ENCODE peak calls at places on chromosomes 1 and 21, in five cellular contexts. L is PC-3, X is tibial artery, E is neural progenitor cell, T is heart right ventricle. I is an unnamed sample. For H3K4me1, the result is how much of the 10 kb centered on the place peaks cover.

GRCh38 chr21:34020005-34020847 is 53.2 kb upstream of the MRPS6 start:
- DNase-seq in L (no peak), X (no peak), E (no peak), T (no peak), I (no peak)

GRCh38 chr1:201591348-201591747 is 52.4 kb downstream of the NAV1 start:
- DNase-seq in L (no peak), X (peak), E (no peak), T (no peak), I (no peak)

GRCh38 chr1:5927506-5928370 is 64.5 kb downstream of the NPHP4 start:
- DNase-seq in L (no peak), X (peak), E (no peak), T (no peak), I (no peak)

GRCh38 chr1:80445021-80445420 is 1355.7 kb upstream of the ADGRL2 start:
- DNase-seq in L (no peak), X (no peak), E (no peak), T (no peak), I (no peak)

GRCh38 chr21:31329431-31330143 is 14.5 kb downstream of the TIAM1 start:
- DNase-seq in L (no peak), X (no peak), E (no peak), T (no peak), I (no peak)

GRCh38 chr1:119136401-119136800 is 4.1 kb downstream of the WARS2 start:
- DNase-seq in L (no peak), X (no peak), E (no peak), T (no peak), I (peak)

GRCh38 chr1:28613175-28613574 is 21.1 kb downstream of the RAB42 start:
- DNase-seq in L (no peak), X (no peak), E (no peak), T (no peak), I (no peak)

GRCh38 chr1:205805082-205805711 is 7.8 kb downstream of the SLC41A1 start:
- DNase-seq in L (no peak), X (no peak), E (no peak), T (no peak), I (no peak)

GRCh38 chr1:204296431-204296988 is 63.2 kb downstream of the PLEKHA6 start:
- DNase-seq in L (peak), X (no peak), E (peak), T (no peak), I (no peak)

GRCh38 chr1:116262995-116263385 is 110.1 kb upstream of the ATP1A1 start:
- DNase-seq in L (no peak), X (no peak), E (peak), T (no peak), I (no peak)

GRCh38 chr1:12460911-12461621 is 156.9 kb downstream of the DHRS3 start:
- DNase-seq in L (no peak), X (peak), E (peak), T (peak), I (no peak)

GRCh38 chr1:231284441-231284840 is 43.4 kb downstream of the GNPAT start:
- DNase-seq in L (no peak), X (no peak), E (no peak), T (no peak), I (no peak)

GRCh38 chr1:98157524-98158293 is 236.9 kb upstream of the DPYD start:
- DNase-seq in L (no peak), X (no peak), E (no peak), T (no peak), I (peak)

GRCh38 chr1:67683736-67684525 is 1.1 kb upstream of the GADD45A start:
- DNase-seq in L (peak), X (no peak), E (no peak), T (no peak), I (peak)

GRCh38 chr1:183600136-183600535 is 9.9 kb upstream of the NCF2 start:
- DNase-seq in L (peak), X (no peak), E (no peak), T (no peak), I (peak)

GRCh38 chr1:213538251-213538650 is 449.5 kb upstream of the PROX1 start:
- DNase-seq in L (no peak), X (no peak), E (no peak), T (no peak), I (no peak)

GRCh38 chr1:2376931-2377672 is 14.3 kb downstream of the MORN1 start:
- DNase-seq in L (no peak), X (no peak), E (no peak), T (peak), I (no peak)

GRCh38 chr1:8552135-8552534 is 234.2 kb downstream of the SLC45A1 start:
- DNase-seq in L (no peak), X (no peak), E (peak), T (no peak), I (no peak)

GRCh38 chr1:88284066-88284465 is 400.0 kb upstream of the PKN2 start:
- DNase-seq in L (peak), X (no peak), E (no peak), T (no peak), I (no peak)

GRCh38 chr21:29077651-29078090 is 4.2 kb upstream of the CCT8 start:
- DNase-seq in L (peak), X (no peak), E (no peak), T (no peak), I (no peak)

GRCh38 chr1:30144831-30145230 is 578.6 kb downstream of the MATN1 start:
- DNase-seq in L (no peak), X (no peak), E (no peak), T (no peak), I (no peak)

GRCh38 chr1:110857964-110858948 is 14.7 kb upstream of the CD53 start:
- DNase-seq in L (peak), X (no peak), E (no peak), T (no peak), I (no peak)

GRCh38 chr1:3068400-3069361 is at the start of gene PRDM16:
- DNase-seq in L (peak), X (peak), E (peak), T (no peak), I (peak)

GRCh38 chr1:221334082-221334481 is 407.8 kb downstream of the DUSP10 start:
- DNase-seq in L (no peak), X (no peak), E (no peak), T (no peak), I (no peak)

GRCh38 chr1:24928631-24929090 is 1.4 kb downstream of the RUNX3 start:
- DNase-seq in L (peak), X (no peak), E (peak), T (no peak), I (no peak)

DNA sequence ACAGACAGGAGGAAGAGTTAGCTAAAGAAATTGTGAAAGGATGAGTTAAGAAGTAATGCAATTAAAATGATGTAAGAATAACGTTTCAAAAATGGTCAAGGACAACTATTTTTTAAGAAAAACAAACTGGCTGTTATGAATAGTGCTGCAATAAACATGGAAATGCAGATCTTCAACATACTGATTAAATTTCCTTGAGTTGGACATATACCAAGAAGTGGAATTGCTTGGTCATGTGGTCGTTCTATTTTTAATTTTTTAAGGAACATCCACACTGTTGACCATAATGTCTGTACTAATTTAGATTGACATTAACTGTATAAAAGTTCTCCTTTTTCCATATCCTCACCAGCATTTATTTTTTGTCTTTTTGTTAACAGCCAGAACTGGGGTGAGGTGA is 23.2 kb upstream of the PHTF1 start:
- DNase-seq in L (no peak), X (no peak), E (no peak), T (no peak), I (no peak)
- H3K27ac ChIP-seq in L (no peak), X (no peak), E (no peak), T (peak), I (no peak)

DNA sequence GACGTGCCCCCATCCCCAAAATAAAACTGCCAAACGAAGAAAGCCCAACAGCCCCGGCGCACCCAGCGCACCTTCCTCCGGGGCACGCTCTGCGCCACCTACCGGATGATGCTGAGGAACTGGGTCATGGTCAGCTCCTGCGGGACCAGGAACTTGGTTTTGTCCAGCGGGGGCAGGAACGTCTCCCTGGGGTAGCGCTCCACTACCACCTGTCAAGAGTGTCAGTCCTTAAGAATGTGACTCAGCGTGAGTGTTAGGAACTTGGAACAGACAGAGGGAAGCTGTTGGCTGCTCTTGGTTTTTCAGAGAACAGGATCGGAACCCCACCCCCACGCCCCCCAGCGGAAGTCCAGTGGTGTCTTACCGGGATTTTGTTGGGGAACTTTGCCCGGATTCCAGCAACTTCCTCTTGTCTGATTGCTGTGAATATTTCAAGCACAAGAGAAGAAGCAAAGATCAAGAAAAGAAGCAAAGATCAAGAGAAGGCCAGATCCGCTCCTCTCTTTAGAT is 431 bp downstream of the MAP1LC3C start:
- DNase-seq in L (peak), X (peak), E (peak), T (peak), I (peak)
- TF ChIP-seq CTCF in L (peak), X (peak), E (peak), T (peak), I (peak)

GRCh38 chr1:10827377-10828333 is 31.2 kb upstream of the CASZ1 start:
- DNase-seq in L (no peak), X (no peak), E (no peak), T (no peak), I (no peak)
- H3K4me1 ChIP-seq in L (under half), X (under half), E (under half), T (under half), I (under half)

GRCh38 chr1:10108948-10109347 is 76.2 kb downstream of the UBE4B start:
- DNase-seq in L (no peak), X (peak), E (no peak), T (no peak), I (no peak)

GRCh38 chr1:10106241-10106640 is 73.5 kb downstream of the UBE4B start:
- DNase-seq in L (no peak), X (no peak), E (no peak), T (no peak), I (no peak)

GRCh38 chr1:10107985-10108663 is 75.4 kb downstream of the UBE4B start:
- DNase-seq in L (peak), X (no peak), E (no peak), T (no peak), I (peak)

GRCh38 chr1:10105484-10105883 is 72.7 kb downstream of the UBE4B start:
- DNase-seq in L (no peak), X (no peak), E (no peak), T (no peak), I (no peak)

GRCh38 chr1:10106756-10107479 is 74.2 kb downstream of the UBE4B start:
- DNase-seq in L (no peak), X (no peak), E (no peak), T (no peak), I (peak)
- H3K27ac ChIP-seq in L (no peak), X (peak), E (no peak), T (peak), I (no peak)

I was measured in foreskin keratinocyte.